ENCODE peak calls at places on chromosomes 16 and 17, in ten cellular contexts. N is lower lobe of right lung, A is pancreas, P is heart right ventricle, K is stomach, H is A673, M is Peyer's patch, C is prostate gland, Z is heart left ventricle, R is AG04450. V is an unnamed sample.
A peak's percentile ranks its signal among the peaks of the same experiment; 100 is the strongest.

GRCh38 chr16:84582958-84583516 is 34.8 kb downstream of the COTL1 start:
- DNase-seq in N (no peak), A (peak; percentile 49), P (no peak), K (no peak), H (no peak), M (no peak), C (no peak), Z (peak; percentile 21), R (peak; percentile 45), V (no peak)

GRCh38 chr16:11793840-11794239 is 3.2 kb downstream of the ZC3H7A start:
- DNase-seq in N (no peak), A (no peak), P (peak; percentile 26), K (no peak), H (no peak), M (peak; percentile 67), C (no peak), Z (peak; percentile 39), R (no peak), V (no peak)

GRCh38 chr16:85304337-85304736 is 192.1 kb upstream of the CIBAR2 start:
- DNase-seq in N (no peak), A (no peak), P (no peak), K (no peak), H (no peak), M (no peak), C (no peak), Z (no peak), R (no peak), V (no peak)

GRCh38 chr16:593406-593805 is 3.5 kb downstream of the RAB40C start:
- DNase-seq in N (peak; percentile 71), A (peak; percentile 93), P (no peak), K (peak; percentile 83), H (no peak), M (peak; percentile 77), C (peak; percentile 84), Z (no peak), R (no peak), V (no peak)

GRCh38 chr17:11935734-11936406 is 61.4 kb downstream of the ZNF18 start:
- DNase-seq in N (no peak), A (no peak), P (no peak), K (no peak), H (peak; percentile 88), M (no peak), C (peak; percentile 38), Z (peak; percentile 31), R (no peak), V (no peak)

GRCh38 chr16:84356591-84357116 is 11.7 kb upstream of the ATP2C2 start:
- DNase-seq in N (no peak), A (no peak), P (no peak), K (peak; percentile 32), H (no peak), M (no peak), C (peak; percentile 88), Z (no peak), R (no peak), V (no peak)

GRCh38 chr17:10879110-10879509 is 41.2 kb upstream of the PIRT start:
- DNase-seq in N (no peak), A (no peak), P (peak; percentile 22), K (peak; percentile 50), H (peak; percentile 72), M (no peak), C (peak; percentile 37), Z (no peak), R (no peak), V (no peak)

GRCh38 chr17:60154616-60155426 is 5.0 kb downstream of the CA4 start:
- DNase-seq in N (peak; percentile 37), A (peak; percentile 4), P (peak; percentile 42), K (peak; percentile 73), H (peak; percentile 45), M (no peak), C (no peak), Z (peak; percentile 68), R (no peak), V (no peak)

GRCh38 chr16:12753203-12754023 is 50.3 kb downstream of the CPPED1 start:
- DNase-seq in N (no peak), A (no peak), P (no peak), K (no peak), H (no peak), M (no peak), C (no peak), Z (no peak), R (no peak), V (no peak)

GRCh38 chr16:84281077-84281476 is 13.6 kb upstream of the WFDC1 start:
- DNase-seq in N (no peak), A (no peak), P (no peak), K (no peak), H (peak; percentile 42), M (no peak), C (no peak), Z (no peak), R (no peak), V (no peak)

GRCh38 chr17:67636841-67637240 is 80.9 kb upstream of the NOL11 start:
- DNase-seq in N (no peak), A (no peak), P (no peak), K (no peak), H (no peak), M (no peak), C (no peak), Z (no peak), R (no peak), V (no peak)

GRCh38 chr17:31697838-31698237 is 161.2 kb downstream of the COPRS start:
- DNase-seq in N (no peak), A (no peak), P (no peak), K (no peak), H (no peak), M (no peak), C (no peak), Z (no peak), R (no peak), V (no peak)

GRCh38 chr17:41483991-41484826 is 3.3 kb upstream of the KRT35 start:
- DNase-seq in N (no peak), A (no peak), P (no peak), K (no peak), H (no peak), M (no peak), C (no peak), Z (no peak), R (no peak), V (no peak)

GRCh38 chr17:76983431-76983830 is 115.2 kb downstream of the MGAT5B start:
- DNase-seq in N (no peak), A (no peak), P (no peak), K (no peak), H (no peak), M (no peak), C (no peak), Z (no peak), R (no peak), V (no peak)

GRCh38 chr16:4347010-4347409 is 4.1 kb downstream of the PAM16 start:
- DNase-seq in N (no peak), A (no peak), P (no peak), K (no peak), H (no peak), M (no peak), C (no peak), Z (no peak), R (no peak), V (no peak)

DNA sequence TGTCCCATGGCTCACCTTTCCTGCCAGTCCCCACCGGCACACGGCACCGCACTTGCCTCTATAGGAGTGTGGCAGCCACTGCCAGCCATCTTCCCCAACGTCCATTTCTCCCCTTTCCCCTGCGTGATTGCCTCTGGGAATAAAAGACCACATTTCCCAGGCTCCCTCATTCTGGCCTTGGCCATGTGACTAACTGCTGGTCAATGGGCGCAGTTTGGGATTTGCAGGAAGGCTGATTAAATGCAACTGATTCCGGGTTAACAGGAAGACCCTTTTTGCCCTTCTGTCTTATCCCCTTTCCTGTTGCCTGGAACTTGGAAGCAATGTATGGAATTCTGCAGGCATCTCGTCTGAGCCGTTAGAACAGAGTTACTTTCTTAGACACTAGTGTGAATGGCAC is 3.0 kb downstream of the BTBD17 start:
- DNase-seq in N (no peak), A (no peak), P (no peak), K (no peak), H (no peak), M (no peak), C (no peak), Z (no peak), R (no peak), V (no peak)
- H3K27me3 ChIP-seq in N (peaks cover 88% of the 10 kb centered on the region), A (peaks cover 27% of the 10 kb centered on the region), P (peaks cover 88% of the 10 kb centered on the region), K (peaks cover 84% of the 10 kb centered on the region), H (peaks cover 27% of the 10 kb centered on the region), M (no peaks in the 10 kb centered on the region), C (peaks cover 31% of the 10 kb centered on the region), Z (peaks cover 71% of the 10 kb centered on the region), R (peaks cover 28% of the 10 kb centered on the region), V (peaks cover 64% of the 10 kb centered on the region)

GRCh38 chr16:22098538-22099255 is 6.4 kb downstream of the VWA3A start:
- DNase-seq in N (no peak), A (no peak), P (no peak), K (no peak), H (peak; percentile 82), M (no peak), C (no peak), Z (no peak), R (no peak), V (no peak)
- TF ChIP-seq CTCF in N (peak; percentile 57), A (peak; percentile 19), P (peak; percentile 56), K (no peak), H (peak; percentile 78), M (peak; percentile 43), C (no peak), Z (peak; percentile 58), R (peak; percentile 66), V (peak; percentile 65)

DNA sequence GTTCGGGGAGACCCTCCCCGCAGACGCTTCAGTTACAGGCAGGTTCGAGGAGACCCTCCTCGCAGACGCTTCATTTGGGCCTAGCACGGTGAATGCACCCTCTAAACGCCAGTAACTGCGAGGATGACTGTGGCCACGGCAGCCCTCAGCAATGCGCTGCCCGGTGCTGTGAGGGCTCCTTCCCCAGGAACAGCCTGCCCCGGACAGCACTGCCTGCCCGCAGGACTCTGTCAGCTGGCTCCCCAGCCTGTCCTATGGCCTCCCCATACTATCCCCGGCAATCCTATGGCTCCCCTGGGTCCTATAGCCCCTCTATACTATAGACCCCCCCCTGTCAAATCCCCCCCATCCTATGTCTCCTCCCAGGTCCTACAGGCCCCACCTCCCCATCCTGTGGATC is 238.9 kb downstream of the RBFOX3 start:
- DNase-seq in N (no peak), A (no peak), P (no peak), K (no peak), H (no peak), M (no peak), C (no peak), Z (no peak), R (no peak), V (no peak)
- H3K27me3 ChIP-seq in N (peaks cover 35% of the 10 kb centered on the region), A (no peaks in the 10 kb centered on the region), P (peaks cover 11% of the 10 kb centered on the region), K (peaks cover 37% of the 10 kb centered on the region), H (peaks cover 64% of the 10 kb centered on the region), M (no peaks in the 10 kb centered on the region), C (peaks cover 1% of the 10 kb centered on the region), Z (peaks cover 27% of the 10 kb centered on the region), R (peaks cover 2% of the 10 kb centered on the region), V (no peaks in the 10 kb centered on the region)

DNA sequence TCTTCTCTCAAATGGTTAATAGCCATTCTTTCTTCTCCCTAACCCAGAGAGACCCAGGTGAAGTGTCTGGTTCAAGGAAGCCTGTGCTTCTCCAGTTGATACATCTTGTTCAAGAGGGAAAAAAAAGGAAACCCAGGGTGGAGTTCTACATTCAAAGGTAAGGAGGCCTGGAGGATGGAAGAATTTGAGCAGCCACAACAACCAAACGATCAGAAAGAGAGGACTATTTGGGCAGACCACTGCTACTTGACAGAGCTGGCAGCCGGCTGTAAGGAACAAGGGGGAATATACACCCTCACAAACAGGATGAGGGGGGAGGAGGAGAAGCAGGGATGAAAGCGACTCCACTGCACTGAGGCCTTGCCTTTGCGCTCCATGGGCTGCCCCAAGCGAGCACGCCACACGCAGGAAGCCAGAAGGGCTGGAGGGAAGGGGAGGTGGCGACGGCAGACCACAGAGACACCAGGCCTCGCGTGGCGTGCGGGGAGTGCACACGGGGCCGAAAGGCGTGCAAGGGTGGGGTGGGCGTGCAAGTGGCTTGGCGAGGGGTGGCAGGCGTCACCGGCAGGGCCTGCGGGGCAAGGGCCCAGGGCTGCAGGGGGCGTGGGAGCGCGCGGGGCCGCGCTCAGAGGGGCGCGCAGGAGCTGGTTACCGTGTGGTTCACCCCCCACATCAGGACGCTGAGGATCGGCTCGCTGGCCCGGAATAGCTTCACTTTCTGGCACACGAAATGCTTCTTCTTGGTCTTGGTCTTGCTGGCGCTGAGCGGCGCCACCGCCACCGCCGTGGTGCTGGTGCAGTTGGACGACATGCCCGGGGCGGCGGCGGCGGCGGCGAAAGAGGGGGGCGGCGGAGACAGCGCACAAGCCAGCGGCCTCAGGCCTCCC is 499 bp downstream of the PIP4K2B start:
- DNase-seq in N (peak; percentile 70), A (peak; percentile 40), P (peak; percentile 62), K (peak; percentile 44), H (peak; percentile 19), M (no peak), C (peak; percentile 21), Z (peak; percentile 57), R (no peak), V (peak; percentile 58)
- TF ChIP-seq CTCF in N (no peak), A (no peak), P (no peak), K (no peak), H (no peak), M (peak; percentile 6), C (no peak), Z (no peak), R (no peak), V (no peak)